ENCODE peak calls at places on chromosome 14, in seven cellular contexts. R is transverse colon, Y is heart left ventricle, B is ascending aorta, Z is body of pancreas, C is prostate gland, F is upper lobe of right lung. W is an unnamed sample.

GRCh38 chr14:22268875-22269274 is 320.1 kb downstream of the DAD1 start:
- DNase-seq in R (no peak), Y (no peak), B (no peak), Z (no peak), C (no peak), F (no peak), W (no peak)

GRCh38 chr14:88895116-88895515 is 70.7 kb downstream of the TTC8 start:
- DNase-seq in R (no peak), Y (no peak), B (no peak), Z (no peak), C (peak; percentile 81), F (no peak), W (no peak)

GRCh38 chr14:106442857-106443256 is 916.5 kb downstream of the TMEM121 start:
- DNase-seq in R (no peak), Y (no peak), B (no peak), Z (no peak), C (no peak), F (no peak), W (no peak)

GRCh38 chr14:97878206-97878605 is 1081.0 kb downstream of the VRK1 start:
- DNase-seq in R (no peak), Y (no peak), B (peak; percentile 63), Z (no peak), C (no peak), F (no peak), W (no peak)

GRCh38 chr14:57199911-57200310 is 68.8 kb downstream of the EXOC5 start:
- DNase-seq in R (no peak), Y (no peak), B (no peak), Z (no peak), C (no peak), F (no peak), W (no peak)

GRCh38 chr14:105401699-105402098 is 3.4 kb downstream of the TEX22 start:
- DNase-seq in R (no peak), Y (no peak), B (no peak), Z (no peak), C (no peak), F (no peak), W (no peak)

GRCh38 chr14:96911499-96912130 is 114.4 kb downstream of the VRK1 start:
- DNase-seq in R (no peak), Y (no peak), B (no peak), Z (no peak), C (no peak), F (no peak), W (no peak)

GRCh38 chr14:33287204-33287603 is 348.5 kb downstream of the NPAS3 start:
- DNase-seq in R (peak; percentile 58), Y (no peak), B (no peak), Z (peak; percentile 71), C (no peak), F (no peak), W (no peak)

GRCh38 chr14:51004801-51005526 is 60.7 kb upstream of the PYGL start:
- DNase-seq in R (no peak), Y (no peak), B (no peak), Z (no peak), C (no peak), F (no peak), W (no peak)

GRCh38 chr14:102525213-102526143 is 15.9 kb upstream of the ANKRD9 start:
- DNase-seq in R (peak; percentile 63), Y (peak; percentile 44), B (no peak), Z (no peak), C (no peak), F (peak; percentile 64), W (no peak)

GRCh38 chr14:89544636-89545301 is 127.7 kb upstream of the FOXN3 start:
- DNase-seq in R (no peak), Y (no peak), B (no peak), Z (no peak), C (no peak), F (no peak), W (no peak)

GRCh38 chr14:103014466-103015319 is 42.7 kb downstream of the CDC42BPB start:
- DNase-seq in R (no peak), Y (peak; percentile 46), B (peak; percentile 45), Z (no peak), C (no peak), F (no peak), W (no peak)

GRCh38 chr14:64232095-64232830 is 61.9 kb downstream of the ESR2 start:
- DNase-seq in R (no peak), Y (no peak), B (no peak), Z (no peak), C (no peak), F (no peak), W (no peak)

GRCh38 chr14:39422243-39422642 is 10.0 kb downstream of the FBXO33 start:
- DNase-seq in R (no peak), Y (no peak), B (no peak), Z (no peak), C (no peak), F (no peak), W (no peak)

GRCh38 chr14:45610303-45610702 is 357.3 kb upstream of the MIS18BP1 start:
- DNase-seq in R (no peak), Y (no peak), B (no peak), Z (no peak), C (no peak), F (no peak), W (no peak)

GRCh38 chr14:95425369-95426115 is 90.9 kb downstream of the SYNE3 start:
- DNase-seq in R (no peak), Y (no peak), B (no peak), Z (no peak), C (no peak), F (no peak), W (no peak)

GRCh38 chr14:31307198-31307597 is 99.6 kb upstream of the HECTD1 start:
- DNase-seq in R (no peak), Y (no peak), B (no peak), Z (no peak), C (no peak), F (no peak), W (no peak)

GRCh38 chr14:91264151-91265150 is 19.9 kb upstream of the GPR68 start:
- DNase-seq in R (peak; percentile 38), Y (no peak), B (no peak), Z (peak; percentile 44), C (no peak), F (peak; percentile 75), W (peak; percentile 55)

GRCh38 chr14:105151131-105151837 is 17.3 kb downstream of the JAG2 start:
- DNase-seq in R (no peak), Y (peak; percentile 59), B (no peak), Z (no peak), C (no peak), F (no peak), W (no peak)

GRCh38 chr14:101862711-101863110 is 101.2 kb downstream of the PPP2R5C start:
- DNase-seq in R (no peak), Y (no peak), B (no peak), Z (no peak), C (no peak), F (no peak), W (no peak)

GRCh38 chr14:73817020-73817419 is 34.6 kb upstream of the PTGR2 start:
- DNase-seq in R (no peak), Y (no peak), B (no peak), Z (no peak), C (no peak), F (no peak), W (no peak)

GRCh38 chr14:101828038-101828437 is 66.5 kb downstream of the PPP2R5C start:
- DNase-seq in R (no peak), Y (no peak), B (no peak), Z (no peak), C (no peak), F (no peak), W (no peak)

GRCh38 chr14:67191768-67192290 is 2.6 kb downstream of the GARIN2 start:
- DNase-seq in R (no peak), Y (no peak), B (no peak), Z (no peak), C (no peak), F (no peak), W (no peak)

GRCh38 chr14:68899033-68899603 is 80.0 kb downstream of the ACTN1 start:
- DNase-seq in R (no peak), Y (no peak), B (no peak), Z (no peak), C (no peak), F (no peak), W (no peak)
- H3K4me1 ChIP-seq in R (peaks cover 7% of the 10 kb centered on the region), Y (peaks cover 10% of the 10 kb centered on the region), B (peaks cover 56% of the 10 kb centered on the region), Z (no peaks in the 10 kb centered on the region), C (no peaks in the 10 kb centered on the region), F (no peaks in the 10 kb centered on the region), W (no peaks in the 10 kb centered on the region)

DNA sequence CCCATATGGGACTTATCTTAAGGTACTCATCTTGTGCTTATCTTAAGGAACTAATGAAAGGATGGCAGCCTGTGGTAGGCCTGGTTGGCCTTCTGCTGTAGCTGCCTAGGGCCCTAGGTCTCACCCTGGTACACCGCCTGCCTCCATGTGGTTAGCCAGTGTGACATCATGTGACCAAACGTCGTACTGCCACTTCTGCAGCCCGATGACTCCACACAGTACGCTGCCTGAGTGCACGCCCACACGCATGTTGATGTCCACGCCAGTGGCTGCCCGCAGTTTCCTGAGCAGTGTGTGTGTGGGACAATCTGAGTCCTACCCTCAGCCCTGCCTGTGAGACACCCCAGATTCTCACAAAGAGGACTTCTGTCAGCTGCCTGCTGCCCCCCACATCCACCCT is 5.1 kb downstream of the ADCY4 start:
- DNase-seq in R (peak; percentile 69), Y (peak; percentile 84), B (peak; percentile 84), Z (no peak), C (no peak), F (peak; percentile 89), W (no peak)
- H3K27me3 ChIP-seq in R (peaks cover 20% of the 10 kb centered on the region), Y (no peaks in the 10 kb centered on the region), B (peaks cover 9% of the 10 kb centered on the region), Z (peaks cover 5% of the 10 kb centered on the region), C (no peaks in the 10 kb centered on the region), F (peaks cover 7% of the 10 kb centered on the region), W (no peaks in the 10 kb centered on the region)

DNA sequence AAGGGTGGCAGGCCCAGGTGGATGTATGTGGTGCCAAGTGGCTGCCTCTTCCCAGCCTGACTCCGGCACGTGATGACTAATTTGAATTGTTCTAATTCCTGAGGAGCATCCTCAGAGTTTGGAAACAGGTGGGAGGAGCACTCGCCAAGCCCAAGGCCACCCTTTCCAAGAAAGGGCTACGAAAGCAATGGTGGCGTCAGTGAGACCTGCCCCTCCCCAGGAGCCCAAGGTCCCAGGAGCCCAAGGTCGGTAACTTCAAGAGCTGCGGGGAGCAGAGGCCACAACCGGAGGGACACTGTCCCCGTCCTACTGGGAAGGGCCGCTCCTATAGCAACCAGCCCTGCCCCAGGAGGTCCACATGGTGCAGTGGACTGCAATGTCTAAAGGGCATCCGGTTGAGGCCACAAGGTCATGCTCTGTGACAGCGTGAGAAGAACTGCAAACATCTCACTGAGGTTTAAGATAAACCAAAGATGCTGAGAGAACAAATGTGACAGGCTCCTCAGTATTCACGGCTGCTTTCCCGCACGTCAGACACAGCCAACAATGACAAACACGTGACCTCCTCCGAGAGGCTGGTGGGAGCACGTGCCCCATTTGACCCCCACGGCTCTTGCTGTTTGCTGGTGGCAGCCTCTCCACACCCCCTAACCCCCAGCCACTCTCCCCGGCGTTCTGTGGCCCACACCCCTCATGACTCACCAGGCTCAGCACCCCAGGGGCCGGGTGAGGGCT is 79.6 kb downstream of the ITPK1 start:
- DNase-seq in R (no peak), Y (no peak), B (no peak), Z (no peak), C (no peak), F (no peak), W (peak; percentile 79)
- H3K27ac ChIP-seq in R (peak overlapping the region; percentile 60), Y (peak overlapping the region; percentile 77), B (peak overlapping the region; percentile 8), Z (no peak overlapping the region), C (no peak overlapping the region), F (no peak overlapping the region), W (peak overlapping the region; percentile 73)

DNA sequence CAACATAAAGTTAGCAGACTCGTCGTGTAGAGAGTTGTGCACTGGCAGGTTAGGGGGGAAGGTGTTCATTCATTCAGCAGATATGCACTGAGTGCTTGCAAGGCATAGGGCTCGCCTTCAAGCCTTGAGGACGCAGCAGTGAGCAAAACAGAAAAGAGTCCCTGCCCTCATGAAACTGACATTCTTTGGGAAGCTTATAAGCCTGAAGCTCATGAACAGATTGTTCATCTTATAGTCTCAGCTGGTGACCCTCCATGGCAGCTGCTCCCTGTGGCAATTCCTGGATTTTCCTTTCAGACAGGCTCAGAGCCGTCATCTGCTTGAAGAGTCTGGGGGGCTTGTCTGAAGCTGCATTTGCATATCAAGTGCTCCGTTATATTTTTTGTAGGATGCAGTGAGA is 148.4 kb downstream of the PRKCH start:
- DNase-seq in R (no peak), Y (no peak), B (no peak), Z (no peak), C (no peak), F (no peak), W (no peak)
- H3K4me1 ChIP-seq in R (peaks cover 23% of the 10 kb centered on the region), Y (peaks cover 77% of the 10 kb centered on the region), B (peaks cover 16% of the 10 kb centered on the region), Z (peaks cover 12% of the 10 kb centered on the region), C (peaks cover 5% of the 10 kb centered on the region), F (peaks cover 60% of the 10 kb centered on the region), W (peaks cover 11% of the 10 kb centered on the region)

W was measured in ovary.